ENCODE peak calls at places on chromosome 4, in ten cellular contexts. X is ureter, H is amniotic epithelial cell, J is COR-L47, T is ELF-1, G is A549, L is memory B cell, R is left ventricle myocardium inferior, W is glutamatergic neuron, P is astrocyte of the spinal cord. B is an unnamed sample.

GRCh38 chr4:149549911-149550310 is 265.7 kb downstream of the IQCM start:
- DNase-seq in X (no peak), H (peak), J (no peak), T (peak), G (no peak), L (no peak), R (no peak), W (peak), P (no peak), B (peak)

GRCh38 chr4:4415806-4416805 is 29.2 kb downstream of the NSG1 start:
- DNase-seq in X (no peak), H (no peak), J (no peak), T (no peak), G (no peak), L (no peak), R (no peak), W (no peak), P (no peak), B (no peak)

GRCh38 chr4:89111833-89112563 is 665 bp downstream of the TIGD2 start:
- DNase-seq in X (peak), H (peak), J (no peak), T (peak), G (peak), L (no peak), R (no peak), W (no peak), P (peak), B (peak)

GRCh38 chr4:3096207-3096606 is 21.7 kb downstream of the HTT start:
- DNase-seq in X (no peak), H (no peak), J (no peak), T (no peak), G (no peak), L (no peak), R (no peak), W (no peak), P (no peak), B (no peak)

GRCh38 chr4:168694669-168695068 is 197.8 kb downstream of the PALLD start:
- DNase-seq in X (no peak), H (peak), J (no peak), T (no peak), G (no peak), L (no peak), R (no peak), W (no peak), P (peak), B (no peak)

GRCh38 chr4:74540193-74540592 is 95.3 kb downstream of the AREG start:
- DNase-seq in X (no peak), H (peak), J (no peak), T (no peak), G (no peak), L (no peak), R (no peak), W (no peak), P (peak), B (no peak)

GRCh38 chr4:139761461-139761860 is 95.8 kb downstream of the MGST2 start:
- DNase-seq in X (peak), H (peak), J (no peak), T (peak), G (peak), L (no peak), R (no peak), W (no peak), P (no peak), B (no peak)

GRCh38 chr4:140806175-140806574 is 50.0 kb upstream of the TBC1D9 start:
- DNase-seq in X (no peak), H (no peak), J (no peak), T (no peak), G (no peak), L (no peak), R (no peak), W (no peak), P (no peak), B (no peak)

GRCh38 chr4:37516057-37516775 is 170.0 kb downstream of the RELL1 start:
- DNase-seq in X (no peak), H (peak), J (no peak), T (no peak), G (no peak), L (no peak), R (no peak), W (no peak), P (no peak), B (peak)

GRCh38 chr4:48254381-48255072 is 15.1 kb downstream of the TEC start:
- DNase-seq in X (no peak), H (peak), J (peak), T (no peak), G (no peak), L (no peak), R (peak), W (no peak), P (peak), B (peak)

GRCh38 chr4:173635395-173635794 is 105.4 kb upstream of the HAND2 start:
- DNase-seq in X (no peak), H (no peak), J (no peak), T (no peak), G (no peak), L (no peak), R (no peak), W (no peak), P (no peak), B (no peak)

GRCh38 chr4:4269856-4270255 is 20.1 kb downstream of the LYAR start:
- DNase-seq in X (no peak), H (peak), J (no peak), T (no peak), G (no peak), L (no peak), R (no peak), W (no peak), P (peak), B (no peak)

GRCh38 chr4:1151541-1151940 is 20.8 kb downstream of the SPON2 start:
- DNase-seq in X (no peak), H (no peak), J (no peak), T (no peak), G (no peak), L (no peak), R (no peak), W (no peak), P (no peak), B (no peak)

GRCh38 chr4:99817310-99817885 is 771 bp downstream of the DAPP1 start:
- DNase-seq in X (no peak), H (no peak), J (no peak), T (no peak), G (no peak), L (no peak), R (no peak), W (no peak), P (no peak), B (no peak)

GRCh38 chr4:184444953-184445309 is 29.4 kb downstream of the IRF2 start:
- DNase-seq in X (no peak), H (no peak), J (no peak), T (no peak), G (no peak), L (peak), R (no peak), W (no peak), P (no peak), B (no peak)

GRCh38 chr4:180698550-180698949 is 1544.7 kb upstream of the TENM3 start:
- DNase-seq in X (no peak), H (no peak), J (no peak), T (no peak), G (no peak), L (no peak), R (no peak), W (no peak), P (no peak), B (no peak)

GRCh38 chr4:6582889-6583504 is 8.0 kb downstream of the MAN2B2 start:
- DNase-seq in X (no peak), H (peak), J (peak), T (peak), G (peak), L (no peak), R (no peak), W (no peak), P (peak), B (no peak)

GRCh38 chr4:54189140-54189539 is 40.0 kb upstream of the PDGFRA start:
- DNase-seq in X (no peak), H (peak), J (no peak), T (no peak), G (no peak), L (no peak), R (no peak), W (no peak), P (peak), B (peak)